ENCODE peak calls at places on chromosomes 6 and 20, in four cellular contexts. M, S, U and Z are unnamed samples. For H3K4me1, the result is how much of the 10 kb centered on the place peaks cover.

GRCh38 chr6:133837801-133838349 is 51.0 kb upstream of the TCF21 start:
- DNase-seq in M (peak), U (no peak), S (peak), Z (peak)

GRCh38 chr6:166045173-166045957 is 122.3 kb downstream of the TBXT start:
- DNase-seq in U (no peak), S (no peak), M (no peak), Z (no peak)

GRCh38 chr6:81735756-81736380 is 16.6 kb downstream of the TENT5A start:
- DNase-seq in M (no peak), S (no peak), U (no peak), Z (no peak)

GRCh38 chr20:57459278-57459677 is 65.7 kb downstream of the CTCFL start:
- DNase-seq in S (no peak), M (no peak), U (no peak), Z (no peak)

GRCh38 chr6:72084992-72085569 is 198.7 kb downstream of the RIMS1 start:
- DNase-seq in S (no peak), M (no peak), U (no peak), Z (no peak)

GRCh38 chr6:54910326-54910952 is 63.9 kb downstream of the FAM83B start:
- DNase-seq in S (no peak), M (no peak), U (no peak), Z (no peak)

GRCh38 chr20:23520185-23520584 is 29.3 kb downstream of the CST8 start:
- DNase-seq in S (no peak), U (no peak), M (no peak), Z (no peak)

GRCh38 chr6:100194535-100194934 is 200.5 kb upstream of the MCHR2 start:
- DNase-seq in U (no peak), M (no peak), S (no peak), Z (no peak)

GRCh38 chr6:53066059-53066406 is 829 bp downstream of the FBXO9 start:
- DNase-seq in U (peak), M (no peak), S (no peak), Z (no peak)

GRCh38 chr6:53302678-53303360 is 45.9 kb downstream of the ELOVL5 start:
- DNase-seq in S (no peak), U (peak), M (no peak), Z (no peak)

GRCh38 chr6:44221961-44222335 is 1.4 kb upstream of the SLC29A1 start:
- DNase-seq in S (no peak), U (no peak), M (no peak), Z (no peak)

GRCh38 chr6:97885230-97885772 is 602.3 kb upstream of the MMS22L start:
- DNase-seq in U (no peak), M (no peak), S (no peak), Z (no peak)

GRCh38 chr20:13822459-13822858 is 37.6 kb downstream of the NDUFAF5 start:
- DNase-seq in S (no peak), M (no peak), U (no peak), Z (no peak)

GRCh38 chr6:116476021-116476678 is 15.0 kb downstream of the CALHM6 start:
- DNase-seq in S (no peak), M (no peak), U (no peak), Z (no peak)

GRCh38 chr6:3001773-3002293 is 2.1 kb downstream of the NQO2 start:
- DNase-seq in U (peak), S (no peak), M (peak), Z (no peak)

GRCh38 chr6:134293659-134294161 is 24.2 kb downstream of the SGK1 start:
- DNase-seq in S (no peak), M (no peak), U (no peak), Z (no peak)

GRCh38 chr20:59765599-59766177 is 161.3 kb downstream of the PHACTR3 start:
- DNase-seq in S (no peak), U (no peak), M (no peak), Z (no peak)

GRCh38 chr6:31402324-31403282 is 792 bp upstream of the MICA start:
- DNase-seq in U (no peak), M (no peak), S (peak), Z (no peak)

GRCh38 chr6:136526196-136526930 is 23.9 kb downstream of the MAP7 start:
- DNase-seq in S (no peak), M (no peak), U (no peak), Z (no peak)

GRCh38 chr6:160259143-160259425 is 463 bp upstream of the SLC22A2 start:
- DNase-seq in M (no peak), S (no peak), U (no peak), Z (no peak)

GRCh38 chr6:3808759-3809514 is 40.2 kb upstream of the FAM50B start:
- DNase-seq in M (peak), S (no peak), U (peak), Z (no peak)

GRCh38 chr6:109610555-109610954 is 80.4 kb downstream of the AK9 start:
- DNase-seq in U (no peak), S (no peak), M (no peak), Z (no peak)

GRCh38 chr6:152160346-152160745 is 352.9 kb downstream of the ESR1 start:
- DNase-seq in S (no peak), M (no peak), U (no peak), Z (no peak)

GRCh38 chr20:7843613-7844012 is 96.6 kb downstream of the HAO1 start:
- DNase-seq in U (no peak), S (no peak), M (no peak), Z (no peak)

GRCh38 chr6:30441171-30441570 is 48.1 kb upstream of the HLA-E start:
- DNase-seq in M (no peak), S (no peak), U (no peak), Z (no peak)

GRCh38 chr6:70547313-70547712 is 19.4 kb upstream of the SDHAF4 start:
- DNase-seq in M (no peak), S (no peak), U (no peak), Z (no peak)

GRCh38 chr20:45347297-45347935 is 808 bp downstream of the SDC4 start:
- DNase-seq in S (no peak), U (no peak), M (no peak), Z (no peak)

GRCh38 chr20:45345104-45345936 is 2.9 kb downstream of the SDC4 start:
- DNase-seq in U (no peak), S (no peak), M (no peak), Z (no peak)

GRCh38 chr20:45346851-45347250 is 1.4 kb downstream of the SDC4 start:
- DNase-seq in U (no peak), M (no peak), S (no peak), Z (no peak)

GRCh38 chr20:45347936-45348809 is at the start of gene SDC4:
- DNase-seq in U (peak), M (no peak), S (peak), Z (no peak)

GRCh38 chr20:45346291-45346718 is 1.9 kb downstream of the SDC4 start:
- DNase-seq in S (no peak), U (no peak), M (no peak), Z (no peak)
- H3K4me1 ChIP-seq in S (under half), U (half or more), M (half or more), Z (under half)

GRCh38 chr20:675453-676314 is at the start of gene SCRT2:
- DNase-seq in M (no peak), S (peak), U (peak), Z (no peak)
- H3K4me1 ChIP-seq in M (under half), S (under half), U (under half), Z (under half)

DNA sequence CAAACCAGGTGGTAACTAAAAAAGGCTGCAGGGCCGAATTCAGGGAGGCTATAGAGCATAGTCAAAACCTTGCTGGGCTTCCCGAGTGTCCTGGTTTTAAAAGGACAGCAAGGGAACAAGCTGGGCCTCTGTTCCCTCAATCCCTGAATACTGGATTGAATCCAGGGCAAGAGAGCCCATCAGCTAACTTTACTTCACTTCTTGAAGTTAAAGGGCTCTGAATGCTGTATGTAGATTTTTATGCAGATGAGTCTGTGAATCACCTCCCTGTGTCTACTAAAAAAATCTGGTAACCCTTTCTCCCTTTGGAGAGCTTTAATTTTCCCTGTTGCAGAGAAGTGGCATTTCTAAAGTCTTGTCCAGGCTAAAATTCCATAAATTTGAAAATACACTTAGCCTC is 29.5 kb downstream of the LYRM4 start:
- DNase-seq in S (no peak), M (no peak), U (no peak), Z (no peak)
- H3K4me1 ChIP-seq in S (under half), M (under half), U (under half), Z (under half)

DNA sequence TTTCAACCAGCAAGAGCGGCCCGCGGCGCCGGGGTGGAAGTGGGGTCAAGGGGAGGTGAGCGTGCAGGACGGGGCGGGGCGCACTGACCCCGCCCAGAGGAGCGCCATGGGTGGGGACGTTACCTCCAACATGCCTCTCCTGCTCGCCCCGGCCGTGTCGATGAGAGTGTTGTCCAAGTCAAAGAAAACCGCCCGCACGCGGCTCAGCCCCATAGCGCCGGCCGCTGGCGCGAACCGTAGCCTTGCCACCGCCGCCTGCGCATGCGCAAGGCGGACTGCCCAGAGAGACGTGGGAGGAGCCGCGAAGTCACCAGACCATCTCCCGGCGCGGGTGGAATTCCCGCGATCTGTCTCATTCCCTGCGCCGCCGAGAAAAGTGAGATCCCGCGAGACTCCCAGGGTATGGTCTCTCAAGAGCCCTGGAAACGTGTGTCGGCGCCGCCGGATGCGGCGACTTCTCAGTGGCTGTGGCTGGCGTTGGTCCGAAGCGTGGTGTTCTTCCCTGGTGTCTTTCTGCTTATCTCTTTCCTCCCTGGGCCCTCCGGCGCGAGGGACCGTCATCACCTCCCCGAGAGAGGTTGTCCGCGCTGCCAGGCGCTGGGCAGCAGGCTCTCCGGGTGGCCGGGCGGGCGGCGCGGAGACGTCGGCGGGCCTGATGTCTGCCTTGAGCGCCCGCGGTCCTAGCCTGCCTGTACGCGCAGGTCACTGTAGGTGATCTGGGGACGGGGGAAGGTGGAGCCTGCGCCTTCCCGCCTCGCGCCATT is at the start of gene NANP:
- DNase-seq in S (peak), M (peak), U (peak), Z (peak)
- H3K4me1 ChIP-seq in S (under half), M (under half), U (under half), Z (under half)

GRCh38 chr6:111864138-111865048 is 8.9 kb downstream of the FYN start:
- DNase-seq in M (no peak), U (no peak), S (no peak), Z (no peak)
- H3K4me1 ChIP-seq in M (under half), U (under half), S (half or more), Z (under half)

GRCh38 chr6:39853604-39854003 is 61.4 kb downstream of the DAAM2 start:
- DNase-seq in S (no peak), M (no peak), U (no peak), Z (no peak)
- H3K4me1 ChIP-seq in S (under half), M (under half), U (under half), Z (under half)

GRCh38 chr6:11295969-11296368 is 63.5 kb upstream of the NEDD9 start:
- DNase-seq in S (no peak), M (no peak), U (no peak), Z (no peak)

GRCh38 chr6:11297376-11297729 is 64.9 kb upstream of the NEDD9 start:
- DNase-seq in M (no peak), S (no peak), U (no peak), Z (no peak)

GRCh38 chr6:11298651-11299420 is 66.4 kb upstream of the NEDD9 start:
- DNase-seq in S (no peak), U (peak), M (no peak), Z (no peak)

GRCh38 chr6:11294263-11294662 is 61.8 kb upstream of the NEDD9 start:
- DNase-seq in S (no peak), M (no peak), U (no peak), Z (no peak)

DNA sequence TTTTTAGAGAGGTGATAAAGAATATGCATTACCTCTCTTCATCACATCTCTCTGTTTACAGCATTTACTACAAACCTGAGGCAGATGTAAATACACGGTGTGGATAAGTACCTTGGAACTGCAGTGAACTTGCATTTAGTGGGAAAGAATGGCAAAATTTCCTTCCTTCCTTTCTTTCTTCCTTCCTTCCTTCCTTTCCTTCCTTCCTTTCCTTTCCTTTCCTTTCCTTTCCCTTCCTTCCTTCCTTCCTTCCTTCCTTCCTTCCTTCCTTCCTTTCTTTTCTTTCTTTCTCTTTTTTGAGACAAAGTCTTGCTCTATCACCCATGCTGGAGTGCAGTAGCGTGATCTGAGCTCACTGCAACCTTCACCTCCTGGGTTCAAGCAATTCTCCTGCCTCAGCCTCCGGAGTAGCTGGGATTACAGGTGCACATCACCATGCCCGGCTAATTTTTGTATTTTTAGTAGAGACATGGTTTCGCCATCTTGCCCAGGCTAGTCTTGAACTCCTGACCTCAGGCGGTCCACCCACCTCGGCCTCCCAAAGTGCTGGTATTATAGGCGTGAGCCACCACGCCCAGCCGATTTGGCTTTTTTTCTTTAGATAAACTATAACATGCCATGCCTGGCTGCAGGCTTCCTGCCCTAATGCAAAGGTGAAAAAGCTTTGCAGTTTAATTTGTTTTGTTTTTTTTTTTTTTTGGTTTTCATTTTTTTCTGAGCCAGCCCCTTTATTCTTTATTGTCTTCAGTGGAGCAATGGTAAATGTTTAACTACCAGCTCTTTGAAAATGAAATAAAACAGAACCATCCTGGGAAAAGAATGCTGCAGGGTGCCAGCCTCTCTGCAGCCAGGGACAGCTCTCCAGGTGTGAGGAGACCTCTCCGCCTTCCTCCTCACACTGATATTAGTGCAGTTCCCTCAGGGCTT is 64.2 kb upstream of the NEDD9 start:
- DNase-seq in S (no peak), U (no peak), M (no peak), Z (no peak)
- H3K4me1 ChIP-seq in S (under half), U (under half), M (under half), Z (under half)